ENCODE peak calls at places on chromosome 11, in six cellular contexts. L, R, Z, B, H and G are unnamed samples.
A peak's percentile ranks its signal among the peaks of the same experiment; 100 is the strongest.

GRCh38 chr11:15707971-15708370 is 593.2 kb downstream of the INSC start:
- DNase-seq in L (peak; percentile 9), B (no peak), Z (peak; percentile 46), H (no peak), R (no peak), G (no peak)

GRCh38 chr11:46275964-46276641 is 1.4 kb upstream of the CREB3L1 start:
- DNase-seq in Z (no peak), B (no peak), R (no peak), H (no peak), L (no peak), G (no peak)

GRCh38 chr11:117410861-117411725 is 83.4 kb downstream of the CEP164 start:
- DNase-seq in Z (no peak), B (no peak), R (no peak), L (no peak), H (no peak), G (no peak)

GRCh38 chr11:5631426-5631825 is 6.6 kb downstream of the TRIM34 start:
- DNase-seq in H (no peak), Z (peak; percentile 8), R (no peak), B (no peak), L (no peak), G (no peak)

GRCh38 chr11:69950120-69950519 is 128.0 kb upstream of the ANO1 start:
- DNase-seq in B (no peak), L (peak; percentile 76), Z (peak; percentile 4), H (no peak), R (peak; percentile 15), G (no peak)

GRCh38 chr11:80980221-80980620 is 1539.4 kb upstream of the TENM4 start:
- DNase-seq in Z (peak; percentile 6), B (no peak), L (no peak), R (peak; percentile 81), H (no peak), G (peak; percentile 3)

GRCh38 chr11:6319879-6320410 is 356 bp downstream of the CAVIN3 start:
- DNase-seq in B (peak; percentile 57), Z (peak; percentile 96), H (no peak), L (peak; percentile 80), R (peak; percentile 93), G (no peak)

GRCh38 chr11:28878025-28878424 is 769.8 kb downstream of the METTL15 start:
- DNase-seq in H (no peak), B (no peak), L (no peak), Z (no peak), R (peak; percentile 52), G (no peak)

GRCh38 chr11:8707541-8708270 is 25.1 kb downstream of the RPL27A start:
- DNase-seq in Z (no peak), H (no peak), B (no peak), L (no peak), R (no peak), G (no peak)

GRCh38 chr11:72202571-72202970 is 10.6 kb downstream of the FOLR1 start:
- DNase-seq in L (no peak), Z (no peak), R (no peak), B (no peak), H (no peak), G (no peak)

GRCh38 chr11:122717264-122717867 is 61.8 kb downstream of the UBASH3B start:
- DNase-seq in R (no peak), H (no peak), B (no peak), L (no peak), Z (no peak), G (peak; percentile 49)

GRCh38 chr11:100602716-100603115 is 84.4 kb upstream of the ARHGAP42 start:
- DNase-seq in B (no peak), L (no peak), Z (peak; percentile 31), H (no peak), R (peak; percentile 21), G (no peak)

GRCh38 chr11:69013009-69013951 is at the start of gene MRGPRF:
- DNase-seq in Z (peak; percentile 92), L (peak; percentile 70), R (peak; percentile 89), B (no peak), H (no peak), G (no peak)

GRCh38 chr11:3046190-3046589 is 11.0 kb downstream of the CARS1 start:
- DNase-seq in R (no peak), Z (no peak), B (no peak), L (peak; percentile 46), H (no peak), G (no peak)

GRCh38 chr11:64055077-64055476 is 19.3 kb downstream of the FLRT1 start:
- DNase-seq in R (no peak), L (no peak), B (no peak), H (no peak), Z (no peak), G (no peak)

GRCh38 chr11:8336356-8337114 is 72.9 kb upstream of the LMO1 start:
- DNase-seq in Z (no peak), L (no peak), B (no peak), H (no peak), R (no peak), G (no peak)

GRCh38 chr11:16133867-16134266 is 222.5 kb downstream of the SOX6 start:
- DNase-seq in R (peak; percentile 0), B (no peak), Z (peak; percentile 2), H (no peak), L (no peak), G (no peak)

GRCh38 chr11:128179049-128179448 is 408.3 kb downstream of the ETS1 start:
- DNase-seq in H (no peak), B (no peak), Z (no peak), R (peak; percentile 51), L (no peak), G (no peak)

GRCh38 chr11:86303257-86303656 is 1.2 kb downstream of the HIKESHI start:
- DNase-seq in B (no peak), L (no peak), R (no peak), H (no peak), Z (no peak), G (no peak)

GRCh38 chr11:45921561-45922424 is 663 bp upstream of the LARGE2 start:
- DNase-seq in L (peak; percentile 88), H (no peak), B (no peak), Z (no peak), R (no peak), G (no peak)

GRCh38 chr11:67439321-67440228 is 2.1 kb upstream of the PTPRCAP start:
- DNase-seq in Z (no peak), H (no peak), L (no peak), R (no peak), B (no peak), G (no peak)

GRCh38 chr11:109421981-109422590 is at the start of gene C11orf87:
- DNase-seq in H (no peak), B (no peak), Z (peak; percentile 8), R (no peak), L (peak; percentile 78), G (no peak)

GRCh38 chr11:57786436-57786835 is 24.8 kb downstream of the CTNND1 start:
- DNase-seq in R (no peak), L (no peak), H (no peak), Z (no peak), B (no peak), G (no peak)

GRCh38 chr11:132126973-132127900 is 756.8 kb downstream of the NTM start:
- DNase-seq in B (no peak), R (peak; percentile 90), Z (peak; percentile 98), H (peak; percentile 68), L (peak; percentile 66), G (no peak)

GRCh38 chr11:798093-798713 is at the start of gene SLC25A22:
- DNase-seq in B (no peak), H (no peak), Z (peak; percentile 58), R (peak; percentile 67), L (peak; percentile 93), G (no peak)

GRCh38 chr11:119374632-119375394 is 6.7 kb downstream of the USP2 start:
- DNase-seq in Z (no peak), R (no peak), B (no peak), H (no peak), L (no peak), G (no peak)

GRCh38 chr11:73246303-73246702 is 25.8 kb upstream of the P2RY6 start:
- DNase-seq in L (no peak), B (no peak), Z (no peak), H (no peak), R (no peak), G (no peak)

GRCh38 chr11:45610627-45611026 is 54.8 kb downstream of the CHST1 start:
- DNase-seq in H (no peak), Z (no peak), B (no peak), L (no peak), R (no peak), G (no peak)

DNA sequence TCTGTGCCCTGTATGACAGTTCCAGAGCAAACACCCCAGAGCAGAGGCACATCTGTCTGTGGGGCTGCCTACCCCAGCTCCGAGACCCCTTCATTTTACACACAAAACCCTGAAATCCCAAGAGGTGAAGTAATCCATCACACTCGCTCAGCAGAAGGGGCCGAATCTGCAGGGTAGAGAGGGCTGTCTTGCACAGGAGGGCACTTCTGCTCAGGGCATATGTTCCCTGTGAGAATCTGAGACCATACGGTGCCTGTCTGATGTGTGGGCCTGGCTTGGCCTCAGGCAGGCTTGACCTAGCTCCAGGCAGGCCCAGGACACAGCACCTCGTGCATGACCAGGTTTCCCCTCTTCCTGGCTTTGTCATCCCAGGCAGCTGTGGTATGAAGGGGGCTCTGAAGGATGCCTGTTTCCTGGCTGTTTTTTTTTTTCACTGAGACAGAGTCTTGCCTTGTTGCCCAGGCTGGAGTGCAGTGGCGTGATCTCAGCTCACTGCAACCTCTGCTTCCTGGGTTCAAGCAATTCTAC is 37.2 kb downstream of the GRIK4 start:
- DNase-seq in L (no peak), Z (no peak), H (no peak), B (no peak), R (no peak), G (no peak)
- TF ChIP-seq CTCF in L (no peak), Z (no peak), H (no peak), B (no peak), R (no peak), G (no peak)

GRCh38 chr11:103800406-103801114 is 235.9 kb upstream of the DDI1 start:
- DNase-seq in Z (peak; percentile 85), L (peak; percentile 5), H (no peak), B (no peak), R (no peak), G (no peak)
- TF ChIP-seq CTCF in Z (peak; percentile 20), L (peak; percentile 22), H (no peak), B (no peak), R (no peak), G (no peak)

GRCh38 chr11:35464308-35464707 is 45.0 kb upstream of the SLC1A2 start:
- DNase-seq in R (no peak), B (no peak), H (no peak), L (peak; percentile 16), Z (peak; percentile 20), G (no peak)
- TF ChIP-seq CTCF in R (peak; percentile 11), B (peak; percentile 73), H (peak; percentile 44), L (peak; percentile 39), Z (peak; percentile 36), G (no peak)

DNA sequence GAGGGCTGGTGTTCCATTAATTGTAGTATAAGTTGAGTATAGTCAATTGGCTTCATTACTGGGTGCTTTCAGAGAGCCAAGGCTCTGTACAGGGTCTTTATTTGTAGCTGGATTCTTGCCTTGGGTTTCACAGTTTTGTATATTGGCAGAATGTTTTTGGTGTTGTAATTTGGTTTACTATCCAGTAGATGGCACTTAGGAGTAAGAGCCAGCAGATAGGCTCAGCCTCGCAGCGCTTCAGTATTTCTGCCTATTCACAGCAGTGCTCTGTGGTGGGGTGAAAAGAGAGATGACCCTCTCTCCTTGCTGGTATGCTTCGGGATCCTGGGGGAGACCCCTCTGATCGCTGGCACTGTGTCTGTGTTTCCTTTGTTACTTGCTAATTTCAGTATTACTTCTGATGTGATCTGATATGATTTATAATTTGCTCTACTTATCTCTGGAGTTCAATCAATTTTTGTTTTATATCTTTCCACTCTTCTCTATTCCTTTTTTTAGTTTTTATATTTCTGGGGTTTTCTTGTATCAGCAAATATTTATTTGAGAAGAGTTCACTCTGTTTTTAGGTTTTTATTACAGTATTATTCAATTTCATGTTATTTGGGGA is 52.2 kb downstream of the ANO5 start:
- DNase-seq in Z (peak; percentile 47), L (peak; percentile 79), H (no peak), R (peak; percentile 45), B (no peak), G (peak; percentile 8)
- TF ChIP-seq CTCF in Z (peak; percentile 71), L (peak; percentile 66), H (peak; percentile 50), R (peak; percentile 67), B (peak; percentile 44), G (peak; percentile 76)